ENCODE peak calls at places on chromosomes 12 and 14, in eight cellular contexts. R is HTR-8/SVneo; Z is ELF-1; H is EH; N is stimulated activated CD4-positive, alpha-beta T cell treated with anti-CD3 and anti-CD28 coated beads, TNF-alpha, amount 100 ng/mL, for 4 hours; E is neural crest cell; L is AG04450; Q is chondrocyte. J is an unnamed sample.

GRCh38 chr12:89247541-89247942 is 104.8 kb downstream of the DUSP6 start:
- DNase-seq in L (no peak), R (no peak), Z (peak), E (no peak), Q (no peak), N (no peak), H (no peak), J (no peak)

GRCh38 chr12:94763461-94763860 is 113.1 kb upstream of the TMCC3 start:
- DNase-seq in R (no peak), Q (no peak), L (no peak), Z (no peak), N (no peak), H (no peak), E (no peak), J (no peak)

GRCh38 chr12:42960087-42960527 is 370.6 kb upstream of the PRICKLE1 start:
- DNase-seq in E (no peak), Z (no peak), N (no peak), H (no peak), L (no peak), Q (no peak), R (no peak), J (no peak)

GRCh38 chr14:63562414-63562813 is 19.2 kb upstream of the PPP2R5E start:
- DNase-seq in Q (no peak), R (no peak), N (no peak), Z (no peak), H (no peak), E (no peak), L (no peak), J (no peak)

GRCh38 chr12:70535896-70536374 is 101.3 kb downstream of the PTPRB start:
- DNase-seq in H (no peak), N (no peak), Z (no peak), L (no peak), Q (no peak), R (no peak), E (no peak), J (no peak)

GRCh38 chr14:103103461-103104388 is 9.2 kb downstream of the EXOC3L4 start:
- DNase-seq in Q (no peak), R (peak), L (no peak), N (no peak), Z (peak), E (no peak), H (peak), J (no peak)

GRCh38 chr14:56730468-56731145 is 79.7 kb downstream of the OTX2 start:
- DNase-seq in Z (peak), Q (no peak), L (no peak), H (no peak), N (no peak), R (no peak), E (no peak), J (no peak)

GRCh38 chr12:124543591-124544310 is 23.7 kb downstream of the NCOR2 start:
- DNase-seq in H (no peak), L (no peak), Z (no peak), Q (no peak), R (no peak), E (no peak), N (no peak), J (no peak)

GRCh38 chr14:32473476-32473875 is 144.4 kb downstream of the AKAP6 start:
- DNase-seq in N (no peak), H (peak), Q (no peak), E (no peak), Z (no peak), R (no peak), L (no peak), J (no peak)

GRCh38 chr12:113088971-113089756 is 32.6 kb downstream of the DTX1 start:
- DNase-seq in Q (no peak), E (no peak), H (no peak), R (no peak), N (no peak), L (no peak), Z (no peak), J (no peak)

GRCh38 chr12:18135509-18135908 is 45.5 kb upstream of the RERGL start:
- DNase-seq in H (no peak), R (no peak), N (no peak), E (no peak), Q (no peak), Z (no peak), L (no peak), J (no peak)

GRCh38 chr12:92927436-92928116 is 1.5 kb downstream of the EEA1 start:
- DNase-seq in L (no peak), E (no peak), H (peak), N (no peak), Z (no peak), R (no peak), Q (no peak), J (no peak)

GRCh38 chr12:6345319-6346071 is 3.6 kb upstream of the TNFRSF1A start:
- DNase-seq in L (peak), N (no peak), Q (no peak), E (no peak), Z (no peak), H (peak), R (peak), J (peak)

GRCh38 chr12:115941362-115941761 is 336.1 kb downstream of the MED13L start:
- DNase-seq in Z (no peak), Q (no peak), L (no peak), N (no peak), H (no peak), E (no peak), R (no peak), J (no peak)

GRCh38 chr12:48075833-48076232 is 30.0 kb downstream of the SENP1 start:
- DNase-seq in L (no peak), Q (no peak), Z (no peak), R (no peak), E (no peak), N (no peak), H (no peak), J (no peak)

GRCh38 chr14:69002069-69002468 is 23.0 kb upstream of the ACTN1 start:
- DNase-seq in L (no peak), H (peak), Q (no peak), Z (peak), E (no peak), R (peak), N (no peak), J (no peak)

GRCh38 chr12:113577464-113578121 is 105.9 kb upstream of the LHX5 start:
- DNase-seq in E (no peak), Q (no peak), R (no peak), N (no peak), H (no peak), L (no peak), Z (peak), J (no peak)

GRCh38 chr14:32738206-32738871 is 200.3 kb upstream of the NPAS3 start:
- DNase-seq in Z (no peak), N (no peak), H (no peak), Q (no peak), L (no peak), E (no peak), R (no peak), J (no peak)

GRCh38 chr12:76688001-76688400 is 75.9 kb upstream of the ZDHHC17 start:
- DNase-seq in L (no peak), N (no peak), Z (no peak), R (no peak), Q (no peak), H (peak), E (no peak), J (no peak)

GRCh38 chr12:56987551-56988053 is 18.7 kb downstream of the ZBTB39 start:
- DNase-seq in N (peak), Z (peak), E (peak), L (peak), R (peak), Q (no peak), H (peak), J (peak)

GRCh38 chr12:93848453-93849120 is 171.4 kb downstream of the CRADD start:
- DNase-seq in R (no peak), E (no peak), N (no peak), Z (no peak), Q (no peak), H (no peak), L (no peak), J (no peak)

GRCh38 chr12:102757874-102758244 is 159.2 kb downstream of the PAH start:
- DNase-seq in R (no peak), Z (no peak), N (no peak), E (no peak), Q (no peak), L (no peak), H (no peak), J (no peak)

GRCh38 chr12:96861656-96862055 is 45.4 kb upstream of the NEDD1 start:
- DNase-seq in N (no peak), Q (no peak), E (no peak), R (no peak), H (peak), L (no peak), Z (no peak), J (no peak)

J was measured in non-pigmented ciliary epithelial cell.